ENCODE peak calls at places on chromosomes 4 and X, in six cellular contexts. E is stomach, P is HCT116, Q is suprapubic skin, N is K562, K is H1. Y is an unnamed sample.

GRCh38 chr4:37392540-37393255 is 148.2 kb downstream of the NWD2 start:
- DNase-seq in P (peak), E (peak), N (no peak), Q (peak), K (no peak), Y (no peak)

GRCh38 chrX:47749185-47749967 is 87.3 kb upstream of the ZNF81 start:
- DNase-seq in E (no peak), N (no peak), P (no peak), K (no peak), Q (no peak), Y (no peak)

GRCh38 chr4:10661047-10661446 is 23.5 kb downstream of the CLNK start:
- DNase-seq in Q (no peak), P (no peak), K (no peak), N (no peak), E (no peak), Y (no peak)

GRCh38 chr4:184950926-184951325 is 67.4 kb upstream of the HELT start:
- DNase-seq in P (no peak), E (no peak), K (no peak), N (no peak), Q (no peak), Y (no peak)

GRCh38 chr4:185134176-185134869 is 8.7 kb upstream of the SLC25A4 start:
- DNase-seq in Q (no peak), K (no peak), N (peak), E (no peak), P (peak), Y (no peak)

GRCh38 chrX:150934453-150934852 is 36.0 kb upstream of the CD99L2 start:
- DNase-seq in P (no peak), K (no peak), Q (no peak), N (no peak), E (no peak), Y (no peak)

GRCh38 chr4:15778742-15779231 is 659 bp downstream of the CD38 start:
- DNase-seq in Q (no peak), N (no peak), E (no peak), P (no peak), K (peak), Y (peak)

GRCh38 chr4:46653842-46654241 is 255.2 kb downstream of the COX7B2 start:
- DNase-seq in P (no peak), E (no peak), Q (no peak), N (no peak), K (no peak), Y (no peak)

GRCh38 chr4:128770807-128771206 is 38.7 kb upstream of the JADE1 start:
- DNase-seq in Q (no peak), N (no peak), K (no peak), P (no peak), E (no peak), Y (no peak)

GRCh38 chr4:82704156-82704555 is 94.4 kb downstream of the SCD5 start:
- DNase-seq in E (no peak), P (no peak), K (no peak), Q (no peak), N (no peak), Y (no peak)

GRCh38 chr4:168336837-168337549 is 18.4 kb upstream of the DDX60 start:
- DNase-seq in P (no peak), K (no peak), N (no peak), Q (no peak), E (no peak), Y (no peak)

GRCh38 chrX:78165425-78165824 is 26.0 kb upstream of the TAF9B start:
- DNase-seq in E (no peak), N (no peak), Q (no peak), P (no peak), K (no peak), Y (no peak)

GRCh38 chr4:69708211-69708610 is 52.2 kb downstream of the SULT1B1 start:
- DNase-seq in P (no peak), Q (no peak), E (no peak), N (no peak), K (no peak), Y (no peak)

GRCh38 chr4:12852338-12853307 is 631.5 kb downstream of the RAB28 start:
- DNase-seq in K (no peak), Q (no peak), N (no peak), P (peak), E (no peak), Y (no peak)

GRCh38 chrX:22952011-22952410 is 47.7 kb upstream of the DDX53 start:
- DNase-seq in Q (no peak), P (no peak), N (no peak), E (no peak), K (no peak), Y (no peak)

GRCh38 chr4:3411676-3412075 is 30.1 kb upstream of the HGFAC start:
- DNase-seq in P (no peak), N (no peak), E (no peak), Q (peak), K (no peak), Y (peak)

GRCh38 chr4:142574306-142574705 is 271.8 kb downstream of the INPP4B start:
- DNase-seq in N (no peak), P (no peak), E (no peak), Q (no peak), K (no peak), Y (no peak)

GRCh38 chr4:26307027-26307426 is 13.8 kb upstream of the RBPJ start:
- DNase-seq in K (no peak), E (no peak), P (no peak), N (no peak), Q (no peak), Y (no peak)

GRCh38 chr4:26310264-26310663 is 10.6 kb upstream of the RBPJ start:
- DNase-seq in Q (no peak), E (no peak), P (no peak), N (peak), K (no peak), Y (no peak)

GRCh38 chr4:26308573-26308972 is 12.2 kb upstream of the RBPJ start:
- DNase-seq in Q (no peak), N (no peak), K (no peak), E (no peak), P (no peak), Y (no peak)

GRCh38 chr4:26311633-26312032 is 9.2 kb upstream of the RBPJ start:
- DNase-seq in K (no peak), E (no peak), Q (no peak), P (no peak), N (no peak), Y (no peak)
- TF ChIP-seq POLR2AphosphoS5 in K (no peak), E (no peak), Q (no peak), P (no peak), N (no peak), Y (no peak)

DNA sequence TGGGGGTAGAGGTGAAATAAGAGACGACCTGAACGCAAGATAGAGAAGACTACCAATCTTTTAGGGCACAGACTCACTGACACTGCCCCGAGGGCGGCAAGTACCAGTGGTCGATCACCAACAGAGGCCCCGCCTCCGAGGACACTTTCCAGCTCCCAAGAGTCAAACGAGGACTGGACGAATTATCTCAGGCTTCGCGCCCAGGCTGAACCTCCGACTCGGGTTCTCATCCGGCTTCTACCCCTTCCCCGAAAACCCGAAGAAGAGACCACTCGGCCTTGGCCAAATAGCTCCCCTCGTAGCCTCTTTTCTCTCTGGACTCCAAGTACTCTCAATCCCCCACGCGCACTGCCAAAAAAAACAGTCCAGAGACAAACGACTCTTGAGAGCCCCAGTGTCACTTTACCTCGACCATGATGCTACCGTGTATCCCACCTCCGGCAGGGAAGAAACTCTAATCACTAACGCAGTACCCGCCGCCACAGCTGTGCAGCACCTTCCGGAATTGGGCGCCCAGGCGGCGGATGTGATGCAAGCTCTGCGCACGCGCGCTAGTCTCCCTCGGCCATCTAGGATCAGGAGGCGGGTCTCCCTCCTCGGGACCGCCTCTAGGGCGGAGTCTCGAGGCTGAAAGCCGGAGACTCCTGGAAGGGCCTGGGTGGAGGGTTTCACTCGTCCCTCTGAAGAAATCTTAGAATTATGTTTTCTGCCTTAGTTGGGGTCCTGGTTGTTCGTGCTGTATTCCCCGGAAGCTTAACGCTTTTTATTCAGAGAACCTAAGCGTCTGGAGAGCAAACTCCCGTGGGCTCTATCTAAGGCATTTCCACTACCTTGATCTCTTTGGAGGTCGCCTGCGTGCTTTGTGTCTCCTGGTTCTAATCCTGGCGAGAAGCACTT is at the start of gene PLRG1:
- DNase-seq in N (peak), E (peak), K (peak), P (peak), Q (peak), Y (peak)
- TF ChIP-seq POLR2A in N (peak), E (peak), K (peak), P (peak), Q (no peak), Y (no peak)

GRCh38 chr4:101103381-101104142 is 243.8 kb downstream of the PPP3CA start:
- DNase-seq in E (no peak), K (no peak), Q (no peak), P (no peak), N (no peak), Y (no peak)

GRCh38 chr4:101101072-101101471 is 246.3 kb downstream of the PPP3CA start:
- DNase-seq in E (no peak), Q (no peak), P (no peak), N (no peak), K (no peak), Y (no peak)

GRCh38 chr4:101104264-101105052 is 242.9 kb downstream of the PPP3CA start:
- DNase-seq in Q (no peak), N (no peak), K (no peak), E (no peak), P (no peak), Y (no peak)

GRCh38 chr4:101099001-101099400 is 248.3 kb downstream of the PPP3CA start:
- DNase-seq in P (no peak), Q (no peak), N (no peak), K (no peak), E (no peak), Y (no peak)

GRCh38 chr4:101102114-101102752 is 245.1 kb downstream of the PPP3CA start:
- DNase-seq in K (no peak), N (no peak), Q (peak), E (peak), P (no peak), Y (no peak)
- TF ChIP-seq POLR2AphosphoS5 in K (no peak), N (no peak), Q (no peak), E (no peak), P (peak), Y (no peak)

DNA sequence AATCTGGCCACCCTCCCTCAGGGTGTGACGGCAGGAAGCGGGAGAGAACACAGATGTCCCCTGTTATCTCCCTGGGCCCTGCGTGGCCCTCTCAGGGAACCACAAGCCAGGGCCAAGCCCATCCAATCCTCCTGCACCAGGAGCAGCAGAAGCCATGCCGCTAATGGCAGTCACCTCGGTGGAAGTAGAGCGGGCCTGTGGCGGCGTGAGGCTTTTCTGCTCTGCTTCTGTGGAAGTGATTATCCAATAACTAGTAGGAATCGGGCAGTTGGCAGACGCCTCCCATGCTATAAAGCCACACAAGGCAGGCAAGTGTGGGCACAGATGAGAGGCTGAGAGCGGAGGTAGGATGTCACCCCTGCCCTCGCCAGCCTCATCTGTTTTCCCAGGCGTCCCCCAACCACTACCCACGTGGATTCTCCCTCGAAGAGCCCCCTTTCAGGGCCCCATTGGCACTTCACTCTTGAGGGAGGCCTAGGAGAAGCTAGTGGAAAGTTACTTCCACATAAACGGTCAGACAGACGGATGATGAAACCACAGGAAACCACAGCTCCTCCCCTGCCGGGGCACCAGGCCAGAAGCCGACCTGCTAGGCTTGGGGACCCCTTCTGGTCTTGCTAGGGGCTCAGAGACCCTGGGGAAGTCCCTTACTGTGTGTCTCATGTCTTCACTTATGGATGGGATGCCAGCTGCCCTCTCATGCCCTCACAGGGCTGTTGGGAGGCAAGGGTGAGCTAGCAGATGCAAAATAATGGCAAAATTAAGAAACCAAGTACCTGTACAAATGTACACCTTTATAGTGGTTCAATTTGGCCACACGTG is 18.8 kb upstream of the TMSB4X start:
- DNase-seq in P (peak), N (peak), Q (no peak), K (no peak), E (peak), Y (peak)
- TF ChIP-seq POLR2A in P (peak), N (peak), Q (no peak), K (no peak), E (no peak), Y (no peak)

GRCh38 chr4:134189480-134189879 is 12.1 kb downstream of the PABPC4L start:
- DNase-seq in K (no peak), P (no peak), E (no peak), N (no peak), Q (no peak), Y (no peak)

DNA sequence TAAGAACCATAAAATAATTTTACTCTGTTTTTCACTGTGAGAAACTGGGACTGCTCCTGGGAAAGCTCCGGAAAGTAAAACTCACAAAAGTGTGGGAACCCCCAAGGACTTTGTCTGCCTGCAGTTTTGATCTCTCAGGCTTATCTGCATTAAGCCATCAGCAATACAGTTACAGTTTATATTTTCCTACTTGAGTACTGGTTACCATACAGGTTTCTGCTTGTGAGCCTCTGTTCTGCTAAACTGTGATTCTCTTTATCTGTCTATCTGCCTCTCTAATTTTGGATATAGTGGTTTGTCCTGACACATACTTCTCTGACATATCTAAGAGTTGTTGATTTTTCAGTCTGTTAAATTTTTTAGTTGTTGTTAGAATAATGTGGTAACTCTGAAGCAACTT is 11.6 kb downstream of the PABPC4L start:
- DNase-seq in K (no peak), Q (no peak), E (no peak), P (no peak), N (no peak), Y (no peak)
- TF ChIP-seq POLR2AphosphoS5 in K (no peak), Q (no peak), E (no peak), P (no peak), N (no peak), Y (no peak)

DNA sequence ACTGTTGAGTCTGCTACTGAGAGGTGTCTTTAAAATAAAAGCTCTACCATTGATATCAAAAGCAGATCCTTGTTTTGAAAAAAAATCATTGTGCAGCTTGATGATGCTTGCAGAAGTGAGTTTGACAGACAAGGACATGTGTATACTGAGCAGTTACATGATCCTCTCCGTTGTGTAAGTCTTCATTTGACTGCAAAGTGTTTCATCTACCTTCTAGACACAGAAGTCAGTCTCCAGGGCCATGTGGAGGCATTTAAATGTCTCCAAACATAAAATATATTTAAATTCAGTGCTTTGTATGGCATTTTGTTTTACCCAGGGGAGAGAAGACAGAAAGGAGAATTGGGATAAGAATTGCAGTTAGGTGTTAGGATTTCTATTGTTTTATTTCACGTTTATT is 107.8 kb upstream of the MYOZ2 start:
- DNase-seq in N (no peak), Q (no peak), E (no peak), K (no peak), P (no peak), Y (no peak)
- TF ChIP-seq POLR2A in N (no peak), Q (no peak), E (no peak), K (no peak), P (no peak), Y (no peak)

DNA sequence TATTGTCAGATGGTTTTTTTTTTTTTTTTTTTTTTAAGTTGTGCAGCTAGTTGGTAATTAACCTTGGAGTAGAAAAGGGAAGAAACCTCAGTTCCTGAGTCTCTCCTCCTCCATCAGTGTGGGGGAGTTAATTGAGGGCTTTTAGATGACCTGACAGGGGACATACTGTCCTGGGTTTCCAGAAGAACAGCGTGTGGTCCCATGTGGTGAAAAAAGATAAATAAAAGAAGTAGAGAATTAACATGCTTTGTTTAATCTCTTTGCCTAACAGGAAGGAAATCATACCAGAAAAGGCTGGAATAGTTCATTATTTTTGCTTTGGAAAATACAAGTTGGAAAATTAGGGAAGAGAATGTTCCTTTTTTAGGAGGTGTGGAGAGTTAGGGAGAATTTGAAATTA is 123.8 kb downstream of the ARHGAP10 start:
- DNase-seq in P (no peak), E (no peak), N (no peak), Q (no peak), K (no peak), Y (no peak)
- TF ChIP-seq POLR2AphosphoS5 in P (no peak), E (no peak), N (no peak), Q (no peak), K (no peak), Y (no peak)